ENCODE peak calls at places on chromosomes 3 and 15, in seven cellular contexts. One of them, this sample, is unnamed.

GRCh38 chr3:39124876-39125836 is 17.7 kb downstream of the TTC21A start:
- DNase-seq in GDM1: no peak
- DNase-seq in ACHN: peak; percentile 34
- DNase-seq in HAP-1: no peak
- DNase-seq in HuH-7: no peak
- DNase-seq in pons: no peak
- DNase-seq in CD4-positive, CD25-positive, alpha-beta regulatory T cell: no peak
- DNase-seq in this sample: no peak

GRCh38 chr15:50145451-50145872 is 26.4 kb upstream of the ATP8B4 start:
- DNase-seq in GDM1: no peak
- DNase-seq in ACHN: peak; percentile 88
- DNase-seq in HAP-1: peak; percentile 62
- DNase-seq in HuH-7: peak; percentile 53
- DNase-seq in pons: peak; percentile 92
- DNase-seq in CD4-positive, CD25-positive, alpha-beta regulatory T cell: peak; percentile 38
- DNase-seq in this sample: peak; percentile 78

GRCh38 chr3:18443670-18444596 is 18.8 kb upstream of the SATB1 start:
- DNase-seq in GDM1: no peak
- DNase-seq in ACHN: no peak
- DNase-seq in HAP-1: peak; percentile 18
- DNase-seq in HuH-7: peak; percentile 62
- DNase-seq in pons: no peak
- DNase-seq in CD4-positive, CD25-positive, alpha-beta regulatory T cell: no peak
- DNase-seq in this sample: no peak

GRCh38 chr15:66290518-66290917 is 2.9 kb upstream of the DIS3L start:
- DNase-seq in GDM1: no peak
- DNase-seq in ACHN: no peak
- DNase-seq in HAP-1: no peak
- DNase-seq in HuH-7: no peak
- DNase-seq in pons: no peak
- DNase-seq in CD4-positive, CD25-positive, alpha-beta regulatory T cell: peak; percentile 38
- DNase-seq in this sample: no peak

GRCh38 chr3:193240850-193241706 is at the start of gene PLAAT1:
- DNase-seq in GDM1: no peak
- DNase-seq in ACHN: peak; percentile 19
- DNase-seq in HAP-1: peak; percentile 85
- DNase-seq in HuH-7: no peak
- DNase-seq in pons: no peak
- DNase-seq in CD4-positive, CD25-positive, alpha-beta regulatory T cell: no peak
- DNase-seq in this sample: peak; percentile 57

GRCh38 chr3:192181151-192181550 is 546.2 kb downstream of the FGF12 start:
- DNase-seq in GDM1: no peak
- DNase-seq in ACHN: no peak
- DNase-seq in HAP-1: no peak
- DNase-seq in HuH-7: no peak
- DNase-seq in pons: no peak
- DNase-seq in CD4-positive, CD25-positive, alpha-beta regulatory T cell: no peak
- DNase-seq in this sample: no peak

GRCh38 chr3:56196700-56197099 is 271.6 kb downstream of the ERC2 start:
- DNase-seq in GDM1: no peak
- DNase-seq in ACHN: no peak
- DNase-seq in HAP-1: no peak
- DNase-seq in HuH-7: no peak
- DNase-seq in pons: no peak
- DNase-seq in CD4-positive, CD25-positive, alpha-beta regulatory T cell: no peak
- DNase-seq in this sample: no peak

GRCh38 chr3:33915796-33916589 is 117.6 kb downstream of the PDCD6IP start:
- DNase-seq in GDM1: peak; percentile 20
- DNase-seq in ACHN: no peak
- DNase-seq in HAP-1: no peak
- DNase-seq in HuH-7: peak; percentile 30
- DNase-seq in pons: peak; percentile 56
- DNase-seq in CD4-positive, CD25-positive, alpha-beta regulatory T cell: no peak
- DNase-seq in this sample: no peak

GRCh38 chr3:157146664-157147082 is 13.3 kb downstream of the CCNL1 start:
- DNase-seq in GDM1: no peak
- DNase-seq in ACHN: no peak
- DNase-seq in HAP-1: no peak
- DNase-seq in HuH-7: no peak
- DNase-seq in pons: no peak
- DNase-seq in CD4-positive, CD25-positive, alpha-beta regulatory T cell: no peak
- DNase-seq in this sample: no peak

GRCh38 chr15:58487724-58488120 is 55.9 kb downstream of the LIPC start:
- DNase-seq in GDM1: no peak
- DNase-seq in ACHN: no peak
- DNase-seq in HAP-1: no peak
- DNase-seq in HuH-7: no peak
- DNase-seq in pons: no peak
- DNase-seq in CD4-positive, CD25-positive, alpha-beta regulatory T cell: no peak
- DNase-seq in this sample: no peak

GRCh38 chr15:28994142-28994829 is 108.5 kb downstream of the APBA2 start:
- DNase-seq in GDM1: no peak
- DNase-seq in ACHN: no peak
- DNase-seq in HAP-1: no peak
- DNase-seq in HuH-7: no peak
- DNase-seq in pons: no peak
- DNase-seq in CD4-positive, CD25-positive, alpha-beta regulatory T cell: no peak
- DNase-seq in this sample: no peak

GRCh38 chr15:52551762-52552161 is 17.1 kb downstream of the ARPP19 start:
- DNase-seq in GDM1: peak; percentile 62
- DNase-seq in ACHN: no peak
- DNase-seq in HAP-1: no peak
- DNase-seq in HuH-7: no peak
- DNase-seq in pons: no peak
- DNase-seq in CD4-positive, CD25-positive, alpha-beta regulatory T cell: no peak
- DNase-seq in this sample: no peak

GRCh38 chr15:74235962-74236361 is at the start of gene CCDC33:
- DNase-seq in GDM1: peak; percentile 54
- DNase-seq in ACHN: no peak
- DNase-seq in HAP-1: no peak
- DNase-seq in HuH-7: no peak
- DNase-seq in pons: no peak
- DNase-seq in CD4-positive, CD25-positive, alpha-beta regulatory T cell: no peak
- DNase-seq in this sample: no peak

GRCh38 chr3:31341130-31341529 is 191.6 kb upstream of the STT3B start:
- DNase-seq in GDM1: no peak
- DNase-seq in ACHN: no peak
- DNase-seq in HAP-1: no peak
- DNase-seq in HuH-7: peak; percentile 58
- DNase-seq in pons: no peak
- DNase-seq in CD4-positive, CD25-positive, alpha-beta regulatory T cell: no peak
- DNase-seq in this sample: no peak

GRCh38 chr3:82000773-82001172 is 239.3 kb upstream of the GBE1 start:
- DNase-seq in GDM1: no peak
- DNase-seq in ACHN: no peak
- DNase-seq in HAP-1: no peak
- DNase-seq in HuH-7: no peak
- DNase-seq in pons: peak; percentile 19
- DNase-seq in CD4-positive, CD25-positive, alpha-beta regulatory T cell: no peak
- DNase-seq in this sample: no peak

GRCh38 chr3:128309026-128309425 is 155.7 kb downstream of the EEFSEC start:
- DNase-seq in GDM1: no peak
- DNase-seq in ACHN: no peak
- DNase-seq in HAP-1: no peak
- DNase-seq in HuH-7: no peak
- DNase-seq in pons: no peak
- DNase-seq in CD4-positive, CD25-positive, alpha-beta regulatory T cell: no peak
- DNase-seq in this sample: no peak